ENCODE peak calls at places on chromosomes 5 and 9, in ten cellular contexts. W, G, Z, R, X, L, S, E, M and B are unnamed samples.

GRCh38 chr9:1879501-1879900 is 135.6 kb upstream of the SMARCA2 start:
- DNase-seq in R (peak), Z (no peak), L (no peak), M (no peak), S (no peak), W (no peak), X (no peak), G (no peak), E (no peak), B (no peak)

GRCh38 chr5:18778226-18778625 is 1144.0 kb downstream of the TAF11L14 start:
- DNase-seq in G (no peak), Z (no peak), E (no peak), S (no peak), M (no peak), R (no peak), L (no peak), W (no peak), X (no peak), B (no peak)

GRCh38 chr5:167296680-167297079 is 994.8 kb upstream of the WWC1 start:
- DNase-seq in W (no peak), Z (no peak), M (no peak), E (no peak), S (no peak), R (no peak), L (no peak), X (no peak), G (no peak), B (no peak)

GRCh38 chr5:102800427-102800826 is 45.3 kb downstream of the PAM start:
- DNase-seq in S (no peak), E (no peak), L (no peak), G (no peak), X (no peak), M (no peak), Z (no peak), R (no peak), W (no peak), B (no peak)

GRCh38 chr9:136773386-136774044 is 9.2 kb upstream of the LCN15 start:
- DNase-seq in R (no peak), L (peak), E (no peak), W (no peak), M (no peak), X (no peak), G (peak), Z (peak), S (peak), B (no peak)

GRCh38 chr9:83972286-83972685 is 7.7 kb downstream of the HNRNPK start:
- DNase-seq in M (no peak), S (no peak), X (no peak), W (no peak), Z (no peak), L (no peak), R (no peak), G (no peak), E (no peak), B (no peak)

GRCh38 chr9:121198512-121199042 is 3.1 kb downstream of the RAB14 start:
- DNase-seq in L (no peak), X (no peak), R (no peak), M (no peak), W (no peak), G (no peak), E (no peak), S (no peak), Z (no peak), B (no peak)

GRCh38 chr9:34139477-34140146 is 13.1 kb upstream of the DCAF12 start:
- DNase-seq in W (peak), X (no peak), G (peak), L (no peak), Z (no peak), E (peak), S (no peak), R (no peak), M (peak), B (no peak)

GRCh38 chr9:22098636-22099332 is 89.7 kb upstream of the CDKN2B start:
- DNase-seq in W (no peak), Z (no peak), S (no peak), G (no peak), M (no peak), E (no peak), L (no peak), R (no peak), X (no peak), B (no peak)

GRCh38 chr5:151174612-151175101 is 17.1 kb upstream of the ANXA6 start:
- DNase-seq in Z (no peak), M (no peak), X (no peak), L (no peak), G (no peak), E (peak), R (no peak), W (no peak), S (peak), B (no peak)

GRCh38 chr5:100706796-100707195 is 171.6 kb downstream of the FAM174A start:
- DNase-seq in X (no peak), M (no peak), W (no peak), L (no peak), E (no peak), R (no peak), S (no peak), G (peak), Z (no peak), B (no peak)

GRCh38 chr5:167982-168660 is 23.2 kb upstream of the LRRC14B start:
- DNase-seq in G (no peak), W (peak), L (no peak), M (peak), R (no peak), S (no peak), Z (no peak), E (no peak), X (no peak), B (no peak)

GRCh38 chr5:141437208-141437607 is 6.9 kb downstream of the PCDHGA12 start:
- DNase-seq in G (no peak), W (no peak), S (no peak), R (no peak), M (no peak), Z (no peak), L (no peak), E (no peak), X (no peak), B (no peak)

GRCh38 chr5:144187699-144188294 is 17.1 kb downstream of the KCTD16 start:
- DNase-seq in Z (no peak), M (peak), W (no peak), S (peak), R (no peak), E (peak), G (peak), L (peak), X (peak), B (peak)

GRCh38 chr9:133160742-133161541 is 2.8 kb downstream of the GBGT1 start:
- DNase-seq in S (peak), W (peak), Z (peak), M (peak), L (peak), E (peak), G (peak), R (no peak), X (no peak), B (peak)

GRCh38 chr9:94772654-94773303 is 46.3 kb downstream of the AOPEP start:
- DNase-seq in E (peak), W (no peak), M (no peak), R (no peak), X (no peak), S (no peak), G (no peak), L (no peak), Z (no peak), B (no peak)

GRCh38 chr5:93926831-93927600 is 185.6 kb upstream of the POU5F2 start:
- DNase-seq in W (no peak), M (no peak), S (no peak), L (no peak), Z (no peak), R (no peak), X (no peak), G (no peak), E (no peak), B (no peak)

GRCh38 chr5:95862636-95863382 is 40.3 kb upstream of the GLRX start:
- DNase-seq in Z (no peak), S (no peak), L (no peak), R (no peak), X (no peak), W (no peak), G (no peak), M (no peak), E (no peak), B (no peak)

GRCh38 chr5:51987239-51987638 is 604.0 kb downstream of the ISL1 start:
- DNase-seq in S (no peak), W (no peak), G (no peak), X (no peak), R (no peak), E (no peak), L (no peak), Z (no peak), M (no peak), B (no peak)

GRCh38 chr9:108634164-108634563 is 221.6 kb downstream of the ACTL7B start:
- DNase-seq in X (no peak), W (no peak), E (no peak), M (no peak), L (no peak), S (no peak), Z (no peak), G (no peak), R (no peak), B (no peak)

GRCh38 chr5:133245191-133246052 is 193.6 kb downstream of the HSPA4 start:
- DNase-seq in R (no peak), W (no peak), M (peak), G (no peak), L (no peak), E (no peak), Z (no peak), S (peak), X (no peak), B (no peak)

GRCh38 chr9:88567870-88568269 is 32.9 kb downstream of the NXNL2 start:
- DNase-seq in W (no peak), Z (no peak), X (no peak), G (no peak), S (peak), M (no peak), L (no peak), R (no peak), E (no peak), B (no peak)

GRCh38 chr5:36273809-36274526 is 27.7 kb downstream of the RANBP3L start:
- DNase-seq in G (peak), R (no peak), X (no peak), S (no peak), M (no peak), W (no peak), Z (no peak), L (no peak), E (no peak), B (no peak)

GRCh38 chr9:35813434-35814105 is 1.3 kb downstream of the HINT2 start:
- DNase-seq in E (no peak), W (no peak), G (peak), Z (no peak), X (no peak), R (no peak), L (no peak), S (no peak), M (no peak), B (no peak)